ENCODE peak calls at places on chromosome 11, in seven cellular contexts. One of them, this sample, is unnamed.

GRCh38 chr11:126601550-126602215 is 246.2 kb downstream of the ST3GAL4 start:
- DNase-seq in stimulated activated CD8-positive, alpha-beta memory T cell treated with anti-CD3 and anti-CD28 coated beads, Interleukin-15, amount 100 ng/mL, for 48 hours: no peak
- DNase-seq in fibroblast of mammary gland: no peak
- DNase-seq in astrocyte of the spinal cord: no peak
- DNase-seq in H9: no peak
- DNase-seq in ureter: no peak
- DNase-seq in COR-L47: no peak
- DNase-seq in this sample: no peak

GRCh38 chr11:29985248-29985647 is 31.6 kb downstream of the KCNA4 start:
- DNase-seq in fibroblast of mammary gland: no peak
- DNase-seq in ureter: no peak
- DNase-seq in COR-L47: no peak
- DNase-seq in astrocyte of the spinal cord: no peak
- DNase-seq in stimulated activated CD8-positive, alpha-beta memory T cell treated with anti-CD3 and anti-CD28 coated beads, Interleukin-15, amount 100 ng/mL, for 48 hours: no peak
- DNase-seq in H9: no peak
- DNase-seq in this sample: no peak

GRCh38 chr11:2943711-2944118 is 14.5 kb upstream of the PHLDA2 start:
- DNase-seq in astrocyte of the spinal cord: no peak
- DNase-seq in COR-L47: peak; percentile 71
- DNase-seq in fibroblast of mammary gland: peak; percentile 20
- DNase-seq in stimulated activated CD8-positive, alpha-beta memory T cell treated with anti-CD3 and anti-CD28 coated beads, Interleukin-15, amount 100 ng/mL, for 48 hours: no peak
- DNase-seq in ureter: peak; percentile 69
- DNase-seq in H9: no peak
- DNase-seq in this sample: no peak

GRCh38 chr11:114257621-114258558 is 38.3 kb upstream of the NNMT start:
- DNase-seq in H9: peak; percentile 46
- DNase-seq in COR-L47: no peak
- DNase-seq in stimulated activated CD8-positive, alpha-beta memory T cell treated with anti-CD3 and anti-CD28 coated beads, Interleukin-15, amount 100 ng/mL, for 48 hours: no peak
- DNase-seq in astrocyte of the spinal cord: peak; percentile 25
- DNase-seq in fibroblast of mammary gland: peak; percentile 84
- DNase-seq in ureter: no peak
- DNase-seq in this sample: no peak

GRCh38 chr11:24515632-24516031 is 18.8 kb downstream of the LUZP2 start:
- DNase-seq in ureter: no peak
- DNase-seq in H9: peak; percentile 33
- DNase-seq in fibroblast of mammary gland: no peak
- DNase-seq in COR-L47: no peak
- DNase-seq in astrocyte of the spinal cord: no peak
- DNase-seq in stimulated activated CD8-positive, alpha-beta memory T cell treated with anti-CD3 and anti-CD28 coated beads, Interleukin-15, amount 100 ng/mL, for 48 hours: no peak
- DNase-seq in this sample: no peak

GRCh38 chr11:111537336-111537860 is 3.1 kb upstream of the LAYN start:
- DNase-seq in ureter: no peak
- DNase-seq in astrocyte of the spinal cord: no peak
- DNase-seq in COR-L47: no peak
- DNase-seq in stimulated activated CD8-positive, alpha-beta memory T cell treated with anti-CD3 and anti-CD28 coated beads, Interleukin-15, amount 100 ng/mL, for 48 hours: no peak
- DNase-seq in H9: no peak
- DNase-seq in fibroblast of mammary gland: no peak
- DNase-seq in this sample: no peak

GRCh38 chr11:67273260-67273990 is 7.2 kb downstream of the GRK2 start:
- DNase-seq in fibroblast of mammary gland: no peak
- DNase-seq in stimulated activated CD8-positive, alpha-beta memory T cell treated with anti-CD3 and anti-CD28 coated beads, Interleukin-15, amount 100 ng/mL, for 48 hours: no peak
- DNase-seq in COR-L47: no peak
- DNase-seq in ureter: no peak
- DNase-seq in astrocyte of the spinal cord: no peak
- DNase-seq in H9: no peak
- DNase-seq in this sample: no peak

GRCh38 chr11:120985718-120986569 is 38.0 kb upstream of the TBCEL start:
- DNase-seq in ureter: peak; percentile 43
- DNase-seq in H9: peak; percentile 73
- DNase-seq in COR-L47: peak; percentile 58
- DNase-seq in stimulated activated CD8-positive, alpha-beta memory T cell treated with anti-CD3 and anti-CD28 coated beads, Interleukin-15, amount 100 ng/mL, for 48 hours: peak; percentile 10
- DNase-seq in fibroblast of mammary gland: peak; percentile 18
- DNase-seq in astrocyte of the spinal cord: peak; percentile 20
- DNase-seq in this sample: no peak

GRCh38 chr11:64102005-64102738 is 63.7 kb downstream of the MACROD1 start:
- DNase-seq in fibroblast of mammary gland: peak; percentile 16
- DNase-seq in astrocyte of the spinal cord: no peak
- DNase-seq in stimulated activated CD8-positive, alpha-beta memory T cell treated with anti-CD3 and anti-CD28 coated beads, Interleukin-15, amount 100 ng/mL, for 48 hours: no peak
- DNase-seq in H9: no peak
- DNase-seq in COR-L47: no peak
- DNase-seq in ureter: no peak
- DNase-seq in this sample: no peak

GRCh38 chr11:79227732-79228416 is 213.0 kb downstream of the TENM4 start:
- DNase-seq in fibroblast of mammary gland: no peak
- DNase-seq in ureter: no peak
- DNase-seq in H9: no peak
- DNase-seq in stimulated activated CD8-positive, alpha-beta memory T cell treated with anti-CD3 and anti-CD28 coated beads, Interleukin-15, amount 100 ng/mL, for 48 hours: no peak
- DNase-seq in astrocyte of the spinal cord: no peak
- DNase-seq in COR-L47: peak; percentile 14
- DNase-seq in this sample: no peak

GRCh38 chr11:58674609-58675008 is 52.1 kb downstream of the CNTF start:
- DNase-seq in ureter: no peak
- DNase-seq in astrocyte of the spinal cord: no peak
- DNase-seq in stimulated activated CD8-positive, alpha-beta memory T cell treated with anti-CD3 and anti-CD28 coated beads, Interleukin-15, amount 100 ng/mL, for 48 hours: no peak
- DNase-seq in COR-L47: no peak
- DNase-seq in fibroblast of mammary gland: no peak
- DNase-seq in H9: no peak
- DNase-seq in this sample: no peak

GRCh38 chr11:842370-843002 is at the start of the genes POLR2L and TSPAN4:
- DNase-seq in H9: peak; percentile 91
- DNase-seq in COR-L47: peak; percentile 92
- DNase-seq in ureter: peak; percentile 90
- DNase-seq in stimulated activated CD8-positive, alpha-beta memory T cell treated with anti-CD3 and anti-CD28 coated beads, Interleukin-15, amount 100 ng/mL, for 48 hours: peak; percentile 78
- DNase-seq in fibroblast of mammary gland: peak; percentile 83
- DNase-seq in astrocyte of the spinal cord: peak; percentile 88
- DNase-seq in this sample: no peak

GRCh38 chr11:110728883-110729282 is 16.6 kb upstream of the ARHGAP20 start:
- DNase-seq in fibroblast of mammary gland: peak; percentile 84
- DNase-seq in stimulated activated CD8-positive, alpha-beta memory T cell treated with anti-CD3 and anti-CD28 coated beads, Interleukin-15, amount 100 ng/mL, for 48 hours: no peak
- DNase-seq in H9: no peak
- DNase-seq in ureter: no peak
- DNase-seq in astrocyte of the spinal cord: no peak
- DNase-seq in COR-L47: no peak
- DNase-seq in this sample: no peak